ENCODE peak calls at places on chromosome 19, in eight cellular contexts. X is Calu3, G is glutamatergic neuron, C is adrenal gland, P is omental fat pad, Z is A549, L is foreskin fibroblast, V is nephron progenitor cell. U is an unnamed sample.

GRCh38 chr19:13681509-13681908 is 82.8 kb upstream of the MRI1 start:
- DNase-seq in X (peak), G (no peak), C (no peak), P (no peak), Z (no peak), L (no peak), V (no peak), U (no peak)

GRCh38 chr19:55598034-55598433 is 1.3 kb downstream of the FIZ1 start:
- DNase-seq in X (no peak), G (no peak), C (no peak), P (no peak), Z (no peak), L (no peak), V (no peak), U (no peak)

GRCh38 chr19:39506944-39507714 is 7.8 kb upstream of the SELENOV start:
- DNase-seq in X (peak), G (peak), C (no peak), P (no peak), Z (peak), L (peak), V (peak), U (peak)

GRCh38 chr19:55086730-55087541 is 11.3 kb downstream of the EPS8L1 start:
- DNase-seq in X (no peak), G (peak), C (peak), P (peak), Z (no peak), L (peak), V (peak), U (peak)

GRCh38 chr19:22545751-22546150 is 88.4 kb upstream of the ZNF492 start:
- DNase-seq in X (no peak), G (no peak), C (no peak), P (peak), Z (peak), L (peak), V (peak), U (peak)

GRCh38 chr19:27744926-27745844 is 1467.8 kb downstream of the UQCRFS1 start:
- DNase-seq in X (no peak), G (no peak), C (no peak), P (no peak), Z (no peak), L (no peak), V (no peak), U (no peak)

GRCh38 chr19:8638078-8638619 is 7.7 kb downstream of the NFILZ start:
- DNase-seq in X (peak), G (no peak), C (peak), P (no peak), Z (peak), L (no peak), V (no peak), U (no peak)

GRCh38 chr19:17309962-17310461 is 649 bp downstream of the DDA1 start:
- DNase-seq in X (peak), G (no peak), C (no peak), P (no peak), Z (no peak), L (no peak), V (no peak), U (no peak)

GRCh38 chr19:22595918-22596341 is 38.2 kb upstream of the ZNF492 start:
- DNase-seq in X (no peak), G (no peak), C (no peak), P (peak), Z (no peak), L (no peak), V (no peak), U (no peak)

DNA sequence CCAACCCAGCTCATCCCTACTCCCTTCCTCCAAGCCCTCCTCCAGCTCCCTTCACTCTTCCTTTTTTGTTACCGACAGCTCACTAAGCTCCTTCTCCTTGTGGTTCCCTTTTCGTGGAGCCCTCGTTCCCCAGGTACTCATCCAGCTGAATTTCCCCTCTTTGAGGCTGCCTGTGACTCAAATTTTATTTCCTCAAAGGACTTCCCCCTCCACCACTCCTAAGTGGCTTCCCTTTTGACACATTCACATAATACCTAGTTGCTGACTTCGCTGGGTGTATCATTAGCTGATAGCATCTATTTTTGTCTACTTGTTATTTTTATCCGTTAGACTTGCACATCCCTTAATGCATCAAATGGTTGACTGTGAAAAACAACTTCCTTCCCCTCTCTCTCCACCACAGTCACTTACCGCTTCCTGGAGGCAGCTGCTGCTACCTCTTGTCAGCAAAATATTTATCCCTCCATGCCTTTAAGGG is 14.5 kb downstream of the FFAR2 start:
- DNase-seq in X (no peak), G (no peak), C (peak), P (no peak), Z (no peak), L (no peak), V (no peak), U (no peak)
- TF ChIP-seq CTCF in X (no peak), G (no peak), C (no peak), P (no peak), Z (no peak), L (no peak), V (no peak), U (no peak)

DNA sequence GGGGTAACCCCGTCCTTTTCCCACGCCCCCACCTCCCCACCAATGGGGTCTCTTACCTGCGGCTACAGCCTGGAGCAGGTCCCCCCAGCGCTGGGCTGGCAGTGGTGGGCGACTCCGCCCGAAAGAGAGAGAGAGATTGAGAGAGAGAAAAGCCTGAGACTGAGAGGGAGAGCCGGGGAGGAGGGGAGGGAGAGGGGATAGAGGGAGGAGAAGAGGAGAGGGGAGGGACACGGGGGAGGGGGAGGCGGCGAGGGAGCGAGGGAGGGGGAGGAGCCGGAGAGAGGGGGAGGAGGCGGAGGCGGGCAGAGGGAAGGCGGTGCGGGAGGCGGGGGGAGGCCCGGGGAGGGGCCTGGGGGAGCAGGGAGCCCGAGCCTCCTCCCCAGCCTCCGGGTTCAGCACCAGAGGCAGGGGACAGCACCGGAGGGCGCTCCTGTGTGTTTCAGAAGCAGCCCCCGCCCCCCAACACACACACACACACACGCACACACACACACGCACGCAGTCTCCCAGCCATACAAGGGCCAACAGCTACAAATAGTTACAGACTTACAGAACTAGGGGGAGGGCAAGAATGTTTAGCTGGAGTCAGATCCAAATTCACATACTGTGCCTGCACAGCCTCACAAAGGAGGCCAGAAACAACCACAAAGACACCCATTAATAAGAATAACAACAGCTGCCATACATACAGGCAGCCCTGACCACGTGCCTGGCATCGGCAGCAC is at the start of gene SLC8A2:
- DNase-seq in X (peak), G (peak), C (peak), P (no peak), Z (peak), L (peak), V (peak), U (peak)
- TF ChIP-seq CTCF in X (no peak), G (no peak), C (no peak), P (no peak), Z (no peak), L (no peak), V (no peak), U (no peak)

GRCh38 chr19:1865172-1866010 is 2.0 kb upstream of the KLF16 start:
- DNase-seq in X (no peak), G (no peak), C (peak), P (no peak), Z (no peak), L (no peak), V (no peak), U (peak)
- TF ChIP-seq CTCF in X (no peak), G (no peak), C (no peak), P (no peak), Z (no peak), L (no peak), V (no peak), U (no peak)

GRCh38 chr19:38319421-38320258 is at the start of gene KCNK6:
- DNase-seq in X (peak), G (peak), C (no peak), P (no peak), Z (peak), L (peak), V (peak), U (no peak)

GRCh38 chr19:38316477-38317067 is 825 bp upstream of the YIF1B start:
- DNase-seq in X (no peak), G (no peak), C (no peak), P (no peak), Z (no peak), L (no peak), V (no peak), U (no peak)

GRCh38 chr19:38317104-38317612 is 1.4 kb upstream of the YIF1B start:
- DNase-seq in X (no peak), G (no peak), C (no peak), P (no peak), Z (no peak), L (no peak), V (no peak), U (no peak)

GRCh38 chr19:38318595-38319142 is 976 bp upstream of the KCNK6 start:
- DNase-seq in X (no peak), G (no peak), C (no peak), P (no peak), Z (no peak), L (no peak), V (no peak), U (no peak)

GRCh38 chr19:38315657-38316476 is at the start of gene YIF1B:
- DNase-seq in X (peak), G (peak), C (peak), P (peak), Z (peak), L (peak), V (peak), U (peak)
- TF ChIP-seq CTCF in X (no peak), G (no peak), C (no peak), P (no peak), Z (no peak), L (no peak), V (no peak), U (no peak)

DNA sequence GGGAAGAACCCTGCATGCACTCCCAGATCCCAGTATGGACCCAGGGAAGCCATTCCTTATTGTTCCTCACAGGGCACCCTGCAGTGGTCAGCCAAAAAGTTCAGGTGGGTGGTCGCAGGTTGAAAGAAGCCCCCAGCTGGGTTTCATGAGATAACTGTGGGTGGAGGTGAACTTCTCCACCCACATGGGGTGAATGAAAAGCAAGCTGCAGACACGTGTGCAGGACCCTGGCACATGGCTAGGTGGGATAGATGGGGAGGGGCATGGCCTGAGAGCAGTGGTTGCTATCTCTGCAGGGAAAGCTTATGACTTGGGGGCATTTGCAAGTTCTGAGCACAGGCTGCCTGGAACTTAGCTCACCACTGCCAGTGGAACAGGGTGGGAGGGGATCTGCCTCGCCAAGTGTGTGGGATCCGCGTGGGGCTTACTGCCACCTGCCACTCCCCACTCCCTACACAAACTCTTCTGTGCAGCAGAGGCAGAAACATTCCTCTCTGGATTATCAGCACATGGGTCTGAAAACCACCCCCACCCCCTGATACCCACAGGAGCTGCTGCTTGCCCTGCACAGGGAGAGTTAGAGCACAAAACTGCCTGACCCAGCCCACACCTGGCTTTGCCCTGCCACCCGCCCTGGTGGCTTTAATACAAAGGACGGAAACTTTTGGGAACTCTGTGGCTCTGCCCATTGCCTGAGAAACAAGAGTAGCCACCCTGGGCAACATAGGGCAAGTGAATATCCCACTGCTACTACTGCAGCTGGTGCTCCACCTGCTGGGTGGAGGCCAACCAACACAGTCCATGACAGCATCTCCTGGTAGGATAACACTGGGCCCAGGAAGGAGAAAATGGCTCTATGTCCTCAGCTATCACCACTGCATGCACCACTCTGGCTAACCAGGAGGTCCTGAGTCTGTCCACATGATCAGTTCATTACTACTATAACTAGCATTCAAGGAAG is 24.4 kb downstream of the PLA2G4C start:
- DNase-seq in X (no peak), G (no peak), C (no peak), P (no peak), Z (no peak), L (no peak), V (no peak), U (peak)
- TF ChIP-seq CTCF in X (no peak), G (no peak), C (no peak), P (no peak), Z (no peak), L (peak), V (no peak), U (peak)